ENCODE peak calls at places on chromosomes 12 and 14, in eight cellular contexts. G, L, J, Q, X, V, A and N are unnamed samples.

GRCh38 chr12:93025145-93026103 is 96.3 kb upstream of the EEA1 start:
- DNase-seq in A (no peak), L (no peak), J (no peak), V (peak; percentile 51), X (no peak), Q (no peak), G (no peak), N (no peak)

GRCh38 chr14:23910081-23910875 is 43.3 kb upstream of the DHRS4 start:
- DNase-seq in X (no peak), V (peak; percentile 44), A (no peak), Q (no peak), G (no peak), J (peak; percentile 87), L (no peak), N (no peak)

GRCh38 chr12:4434299-4434698 is 11.3 kb downstream of the FGF6 start:
- DNase-seq in A (no peak), V (no peak), Q (no peak), X (peak; percentile 13), J (no peak), G (no peak), L (no peak), N (peak; percentile 27)

GRCh38 chr12:116982721-116983502 is 72.2 kb downstream of the FBXW8 start:
- DNase-seq in Q (no peak), G (no peak), J (no peak), A (no peak), V (no peak), L (no peak), X (no peak), N (no peak)

GRCh38 chr14:20809917-20810316 is 7.3 kb upstream of the RNASE1 start:
- DNase-seq in L (no peak), G (no peak), X (no peak), V (no peak), J (no peak), A (no peak), Q (no peak), N (no peak)

GRCh38 chr12:20367731-20368652 is at the start of gene PDE3A:
- DNase-seq in A (no peak), L (peak; percentile 2), J (no peak), G (no peak), V (peak; percentile 23), X (peak; percentile 93), Q (no peak), N (peak; percentile 80)

GRCh38 chr12:39451977-39452376 is 9.1 kb upstream of the KIF21A start:
- DNase-seq in V (no peak), Q (no peak), G (no peak), X (no peak), A (no peak), J (peak; percentile 52), L (no peak), N (no peak)

GRCh38 chr14:87824261-87824660 is 168.7 kb downstream of the GALC start:
- DNase-seq in Q (no peak), V (no peak), A (no peak), J (no peak), X (no peak), L (no peak), G (no peak), N (no peak)

GRCh38 chr14:34437729-34438080 is 24.3 kb downstream of the SPTSSA start:
- DNase-seq in A (no peak), J (no peak), L (no peak), Q (no peak), V (no peak), X (no peak), G (no peak), N (no peak)

GRCh38 chr12:4024701-4025419 is 151.7 kb upstream of the PARP11 start:
- DNase-seq in L (no peak), X (no peak), G (no peak), V (no peak), Q (no peak), A (no peak), J (peak; percentile 76), N (no peak)

GRCh38 chr12:123967121-123967586 is 5.5 kb downstream of the CCDC92 start:
- DNase-seq in L (no peak), A (no peak), X (no peak), G (no peak), V (no peak), Q (no peak), J (no peak), N (no peak)

GRCh38 chr12:43675048-43675904 is 83.3 kb downstream of the PUS7L start:
- DNase-seq in J (no peak), X (no peak), G (no peak), V (no peak), A (no peak), L (no peak), Q (no peak), N (no peak)

GRCh38 chr14:20697273-20698017 is 8.9 kb downstream of the ANG start:
- DNase-seq in A (peak; percentile 52), J (peak; percentile 45), V (peak; percentile 62), X (no peak), Q (peak; percentile 52), L (no peak), G (no peak), N (peak; percentile 72)

GRCh38 chr12:115404761-115405470 is 720.9 kb upstream of the TBX3 start:
- DNase-seq in V (peak; percentile 86), X (no peak), L (no peak), J (no peak), G (no peak), A (no peak), Q (no peak), N (no peak)

GRCh38 chr12:111753144-111753881 is 13.4 kb upstream of the ALDH2 start:
- DNase-seq in J (peak; percentile 55), Q (no peak), X (peak; percentile 91), V (peak; percentile 31), L (no peak), G (no peak), A (no peak), N (no peak)

GRCh38 chr12:11897923-11898322 is 172.8 kb upstream of the BCL2L14 start:
- DNase-seq in L (no peak), A (no peak), Q (no peak), G (no peak), V (no peak), J (no peak), X (no peak), N (no peak)

GRCh38 chr14:71932229-71932951 is at the start of gene RGS6:
- DNase-seq in A (no peak), L (no peak), J (peak; percentile 55), G (no peak), X (no peak), V (no peak), Q (peak; percentile 8), N (peak; percentile 74)

GRCh38 chr14:85762523-85762922 is 232.6 kb downstream of the FLRT2 start:
- DNase-seq in J (no peak), Q (no peak), G (peak; percentile 40), V (no peak), X (no peak), L (no peak), A (no peak), N (no peak)

GRCh38 chr14:38616959-38617358 is 361.1 kb upstream of the CLEC14A start:
- DNase-seq in L (no peak), J (no peak), A (no peak), V (no peak), Q (no peak), G (no peak), X (no peak), N (no peak)